ENCODE peak calls at places on chromosomes 5 and 9, in four cellular contexts. T is AG04450, L is heart right ventricle, F is mammary epithelial cell. V is an unnamed sample.

GRCh38 chr5:40754381-40755092 is 1.2 kb downstream of the TTC33 start:
- DNase-seq in F (no peak), L (no peak), T (no peak), V (no peak)

GRCh38 chr9:134915046-134915930 is 2.4 kb downstream of the FCN1 start:
- DNase-seq in F (no peak), L (no peak), T (no peak), V (no peak)

GRCh38 chr5:14109041-14109747 is 33.9 kb upstream of the TRIO start:
- DNase-seq in T (no peak), F (peak; percentile 85), L (no peak), V (no peak)

GRCh38 chr5:33297760-33298216 is 143.0 kb upstream of the TARS1 start:
- DNase-seq in L (no peak), F (no peak), T (no peak), V (peak; percentile 50)

GRCh38 chr5:54994628-54995027 is 9.2 kb upstream of the ESM1 start:
- DNase-seq in T (no peak), F (no peak), L (no peak), V (no peak)

GRCh38 chr5:134041570-134042411 is 37.0 kb upstream of the VDAC1 start:
- DNase-seq in T (no peak), F (no peak), L (no peak), V (no peak)

GRCh38 chr5:145887217-145887616 is 14.4 kb upstream of the GRXCR2 start:
- DNase-seq in L (no peak), T (no peak), F (no peak), V (no peak)

GRCh38 chr5:115888027-115888426 is 46.3 kb downstream of the AP3S1 start:
- DNase-seq in L (no peak), T (no peak), F (no peak), V (no peak)

GRCh38 chr9:105338308-105338707 is 93.9 kb downstream of the SLC44A1 start:
- DNase-seq in F (no peak), T (no peak), L (no peak), V (no peak)

GRCh38 chr5:154395407-154396106 is 50.2 kb upstream of the SAP30L start:
- DNase-seq in T (no peak), F (peak; percentile 84), L (no peak), V (no peak)

GRCh38 chr9:111914749-111915424 is 18.3 kb downstream of the UGCG start:
- DNase-seq in L (no peak), F (no peak), T (no peak), V (no peak)

GRCh38 chr5:78102498-78102897 is 192.0 kb downstream of the AP3B1 start:
- DNase-seq in L (no peak), F (peak; percentile 2), T (no peak), V (no peak)

GRCh38 chr5:42250-42649 is 49.7 kb upstream of the PLEKHG4B start:
- DNase-seq in L (no peak), F (peak; percentile 19), T (no peak), V (no peak)

GRCh38 chr5:17177491-17178204 is 39.8 kb upstream of the BASP1 start:
- DNase-seq in L (no peak), T (no peak), F (no peak), V (no peak)

GRCh38 chr5:66697796-66698564 is 101.8 kb downstream of the MAST4 start:
- DNase-seq in L (no peak), T (no peak), F (no peak), V (no peak)

GRCh38 chr9:98344581-98344980 is 89.1 kb upstream of the TBC1D2 start:
- DNase-seq in L (no peak), F (no peak), T (no peak), V (no peak)

GRCh38 chr5:136036991-136037705 is 8.4 kb downstream of the TGFBI start:
- DNase-seq in L (peak; percentile 65), F (peak; percentile 91), T (no peak), V (no peak)

GRCh38 chr5:9173281-9174048 is 372.4 kb downstream of the SEMA5A start:
- DNase-seq in T (no peak), F (peak; percentile 87), L (no peak), V (no peak)

GRCh38 chr5:134555889-134556311 is 30.4 kb downstream of the JADE2 start:
- DNase-seq in L (no peak), F (peak; percentile 38), T (no peak), V (peak; percentile 41)

GRCh38 chr5:59519338-59519737 is 374.2 kb downstream of the PDE4D start:
- DNase-seq in L (no peak), T (no peak), F (no peak), V (no peak)

GRCh38 chr5:135667662-135668061 is 88.9 kb upstream of the CXCL14 start:
- DNase-seq in F (peak; percentile 62), L (no peak), T (no peak), V (no peak)

GRCh38 chr5:99900302-99900811 is 634.8 kb upstream of the FAM174A start:
- DNase-seq in F (peak; percentile 45), T (no peak), L (no peak), V (no peak)

GRCh38 chr5:106481375-106481774 is 1189.4 kb downstream of the EFNA5 start:
- DNase-seq in F (no peak), L (no peak), T (no peak), V (no peak)

GRCh38 chr9:69919461-69920061 is 98.9 kb downstream of the CFAP95 start:
- DNase-seq in L (peak; percentile 14), F (peak; percentile 45), T (peak; percentile 24), V (no peak)

GRCh38 chr9:107635803-107636174 is 146.2 kb upstream of the KLF4 start:
- DNase-seq in F (no peak), L (no peak), T (no peak), V (no peak)

GRCh38 chr9:128768581-128768980 is 3.1 kb downstream of the ZER1 start:
- DNase-seq in F (no peak), T (no peak), L (no peak), V (no peak)

GRCh38 chr5:68949711-68950110 is 144.1 kb upstream of the SLC30A5 start:
- DNase-seq in L (no peak), T (no peak), F (no peak), V (no peak)

GRCh38 chr9:126666155-126666803 is 52.6 kb downstream of the LMX1B start:
- DNase-seq in T (no peak), L (no peak), F (no peak), V (no peak)

GRCh38 chr5:51518607-51519006 is 135.4 kb downstream of the ISL1 start:
- DNase-seq in L (no peak), F (no peak), T (no peak), V (no peak)

GRCh38 chr5:17378346-17378984 is 119.6 kb upstream of the TAF11L2 start:
- DNase-seq in F (no peak), T (no peak), L (no peak), V (no peak)

GRCh38 chr5:38608877-38609276 is 52.4 kb upstream of the LIFR start:
- DNase-seq in F (no peak), L (no peak), T (no peak), V (no peak)

GRCh38 chr5:56565693-56566092 is 249.7 kb upstream of the MAP3K1 start:
- DNase-seq in T (no peak), L (no peak), F (no peak), V (no peak)

GRCh38 chr5:124825250-124825982 is 79.0 kb upstream of the ZNF608 start:
- DNase-seq in F (no peak), L (no peak), T (no peak), V (no peak)

GRCh38 chr9:127411122-127411521 is 13.1 kb upstream of the ZNF79 start:
- DNase-seq in F (no peak), T (no peak), L (no peak), V (no peak)

GRCh38 chr9:35814106-35814840 is 569 bp downstream of the HINT2 start:
- DNase-seq in L (peak; percentile 70), F (peak; percentile 46), T (no peak), V (peak; percentile 79)

GRCh38 chr5:35101016-35101415 is 53.3 kb upstream of the AGXT2 start:
- DNase-seq in T (no peak), L (no peak), F (no peak), V (no peak)

GRCh38 chr5:146919304-146919703 is 40.7 kb upstream of the PPP2R2B start:
- DNase-seq in F (no peak), L (no peak), T (no peak), V (no peak)

GRCh38 chr9:113511856-113512761 is 48.6 kb downstream of the RGS3 start:
- DNase-seq in L (no peak), T (no peak), F (peak; percentile 3), V (no peak)
- H3K9me3 ChIP-seq in L (no peaks in the 10 kb centered on the region), T (no peaks in the 10 kb centered on the region), F (no peaks in the 10 kb centered on the region), V (no peaks in the 10 kb centered on the region)

DNA sequence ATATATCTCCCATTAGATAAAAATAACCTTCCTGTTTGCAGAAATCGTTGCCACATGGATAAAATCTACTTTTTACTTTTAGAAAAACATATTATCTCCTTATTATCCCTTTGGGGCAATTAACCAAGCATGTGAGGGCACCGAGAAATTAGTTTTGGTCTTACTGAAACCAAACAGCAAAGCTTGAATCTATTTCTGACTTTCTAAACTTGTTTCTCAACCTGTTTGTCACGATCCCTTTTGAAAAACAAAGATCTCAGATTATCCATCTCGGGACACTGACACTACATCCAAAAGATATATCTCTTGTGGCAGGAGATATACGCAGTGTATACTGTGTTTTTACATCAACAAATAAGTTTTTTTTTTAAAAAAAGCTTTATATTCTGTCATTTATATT is 2.3 kb downstream of the TUT7 start:
- DNase-seq in L (no peak), T (no peak), F (no peak), V (no peak)
- H3K4me3 ChIP-seq in L (peak overlapping the region; percentile 95), T (peak overlapping the region; percentile 92), F (peak overlapping the region; percentile 80), V (no peak overlapping the region)

DNA sequence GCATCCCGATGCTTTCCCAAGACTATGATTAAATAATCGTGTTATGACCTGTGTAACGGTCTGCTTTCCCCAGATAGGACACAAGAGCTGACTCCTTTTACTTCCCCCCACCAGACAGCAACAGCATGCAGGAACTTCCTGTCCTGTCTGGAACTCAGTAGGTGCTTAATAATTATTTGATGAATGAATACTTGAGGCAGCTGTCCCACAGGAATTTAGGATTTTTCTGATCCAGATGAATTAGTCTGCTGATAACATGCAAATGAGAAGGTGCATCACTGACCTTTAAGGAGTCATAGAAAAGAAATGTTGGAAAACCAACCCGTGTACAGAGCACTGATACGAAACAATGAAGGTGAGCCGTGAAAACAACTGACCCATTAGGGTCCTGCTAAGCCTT is 12.2 kb downstream of the RNF130 start:
- DNase-seq in T (no peak), L (no peak), F (no peak), V (no peak)
- H3K9me3 ChIP-seq in T (no peaks in the 10 kb centered on the region), L (no peaks in the 10 kb centered on the region), F (no peaks in the 10 kb centered on the region), V (no peaks in the 10 kb centered on the region)

GRCh38 chr5:153084476-153084875 is 406.0 kb upstream of the GRIA1 start:
- DNase-seq in T (no peak), F (peak; percentile 82), L (no peak), V (no peak)

GRCh38 chr5:153079396-153079795 is 411.1 kb upstream of the GRIA1 start:
- DNase-seq in F (peak; percentile 68), T (no peak), L (no peak), V (no peak)

DNA sequence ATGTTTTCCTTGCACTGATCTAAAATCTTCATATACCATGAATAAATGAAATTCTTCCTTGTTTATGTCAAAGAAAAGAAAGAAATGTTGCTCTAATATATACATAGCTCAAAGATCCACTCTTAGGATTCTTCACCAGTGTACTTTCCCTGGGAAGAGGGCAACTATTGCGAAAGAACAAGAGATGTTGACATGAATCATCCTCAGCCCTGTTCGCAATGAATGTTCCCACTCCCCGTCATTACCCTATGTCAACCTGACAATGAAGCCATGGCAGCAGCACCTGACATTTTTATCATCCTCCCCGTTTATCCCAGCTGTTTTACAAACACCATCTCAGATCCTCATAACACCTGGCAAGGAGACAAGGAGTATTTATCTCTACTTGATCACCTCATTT is 409.1 kb upstream of the GRIA1 start:
- DNase-seq in F (peak; percentile 68), T (no peak), L (no peak), V (no peak)
- H3K4me3 ChIP-seq in F (no peak overlapping the region), T (no peak overlapping the region), L (no peak overlapping the region), V (no peak overlapping the region)

V was measured in testis.